ENCODE peak calls at places on chromosomes 12 and 14, in eight cellular contexts. One of them, this sample, is unnamed.

GRCh38 chr12:58901664-58902063 is 18.6 kb downstream of the LRIG3 start:
- DNase-seq in HepG2: no peak
- DNase-seq in heart left ventricle: no peak
- DNase-seq in ovary: no peak
- DNase-seq in upper lobe of left lung: no peak
- DNase-seq in uterus: no peak
- DNase-seq in A549: no peak
- DNase-seq in body of pancreas: no peak
- DNase-seq in this sample: no peak

GRCh38 chr12:74227846-74228545 is 309.6 kb upstream of the ATXN7L3B start:
- DNase-seq in HepG2: no peak
- DNase-seq in heart left ventricle: no peak
- DNase-seq in ovary: no peak
- DNase-seq in upper lobe of left lung: no peak
- DNase-seq in uterus: no peak
- DNase-seq in A549: no peak
- DNase-seq in body of pancreas: no peak
- DNase-seq in this sample: no peak

GRCh38 chr12:6532927-6533652 is 1.2 kb upstream of the GAPDH start:
- DNase-seq in HepG2: peak; percentile 84
- DNase-seq in heart left ventricle: peak; percentile 83
- DNase-seq in ovary: no peak
- DNase-seq in upper lobe of left lung: peak; percentile 65
- DNase-seq in uterus: peak; percentile 53
- DNase-seq in A549: peak; percentile 66
- DNase-seq in body of pancreas: peak; percentile 66
- DNase-seq in this sample: peak; percentile 75

GRCh38 chr12:93468008-93468371 is 676 bp downstream of the MRPL42 start:
- DNase-seq in HepG2: no peak
- DNase-seq in heart left ventricle: no peak
- DNase-seq in ovary: no peak
- DNase-seq in upper lobe of left lung: no peak
- DNase-seq in uterus: no peak
- DNase-seq in A549: no peak
- DNase-seq in body of pancreas: no peak
- DNase-seq in this sample: no peak

GRCh38 chr12:15268927-15269552 is 47.8 kb upstream of the RERG start:
- DNase-seq in HepG2: peak; percentile 64
- DNase-seq in heart left ventricle: peak; percentile 28
- DNase-seq in ovary: peak; percentile 18
- DNase-seq in upper lobe of left lung: peak; percentile 37
- DNase-seq in uterus: peak; percentile 65
- DNase-seq in A549: peak; percentile 62
- DNase-seq in body of pancreas: peak; percentile 38
- DNase-seq in this sample: no peak

GRCh38 chr12:130838284-130838950 is 633 bp downstream of the STX2 start:
- DNase-seq in HepG2: peak; percentile 27
- DNase-seq in heart left ventricle: peak; percentile 46
- DNase-seq in ovary: peak; percentile 73
- DNase-seq in upper lobe of left lung: peak; percentile 38
- DNase-seq in uterus: peak; percentile 23
- DNase-seq in A549: peak; percentile 25
- DNase-seq in body of pancreas: peak; percentile 57
- DNase-seq in this sample: no peak

GRCh38 chr12:119989619-119990381 is 764 bp downstream of the BICDL1 start:
- DNase-seq in HepG2: peak; percentile 41
- DNase-seq in heart left ventricle: peak; percentile 88
- DNase-seq in ovary: peak; percentile 84
- DNase-seq in upper lobe of left lung: peak; percentile 86
- DNase-seq in uterus: peak; percentile 41
- DNase-seq in A549: peak; percentile 48
- DNase-seq in body of pancreas: peak; percentile 93
- DNase-seq in this sample: peak; percentile 77

GRCh38 chr12:45354399-45354798 is 138.5 kb downstream of the ANO6 start:
- DNase-seq in HepG2: no peak
- DNase-seq in heart left ventricle: no peak
- DNase-seq in ovary: no peak
- DNase-seq in upper lobe of left lung: no peak
- DNase-seq in uterus: no peak
- DNase-seq in A549: no peak
- DNase-seq in body of pancreas: no peak
- DNase-seq in this sample: no peak

GRCh38 chr12:115794659-115795081 is 482.8 kb downstream of the MED13L start:
- DNase-seq in HepG2: peak; percentile 70
- DNase-seq in heart left ventricle: no peak
- DNase-seq in ovary: no peak
- DNase-seq in upper lobe of left lung: no peak
- DNase-seq in uterus: no peak
- DNase-seq in A549: no peak
- DNase-seq in body of pancreas: no peak
- DNase-seq in this sample: no peak

GRCh38 chr12:108838194-108839010 is 19.0 kb downstream of the SSH1 start:
- DNase-seq in HepG2: peak; percentile 80
- DNase-seq in heart left ventricle: peak; percentile 95
- DNase-seq in ovary: peak; percentile 71
- DNase-seq in upper lobe of left lung: peak; percentile 97
- DNase-seq in uterus: peak; percentile 90
- DNase-seq in A549: peak; percentile 96
- DNase-seq in body of pancreas: peak; percentile 63
- DNase-seq in this sample: peak; percentile 67
- TF ChIP-seq POLR2A in HepG2: no peak
- TF ChIP-seq POLR2A in heart left ventricle: no peak
- TF ChIP-seq POLR2A in ovary: no peak
- TF ChIP-seq POLR2A in upper lobe of left lung: no peak
- TF ChIP-seq POLR2A in uterus: peak; percentile 52
- TF ChIP-seq POLR2A in A549: no peak
- TF ChIP-seq POLR2A in body of pancreas: no peak
- TF ChIP-seq POLR2A in this sample: no peak

GRCh38 chr14:24098927-24099813 is 5.1 kb downstream of the PCK2 start:
- DNase-seq in HepG2: no peak
- DNase-seq in heart left ventricle: peak; percentile 22
- DNase-seq in ovary: no peak
- DNase-seq in upper lobe of left lung: no peak
- DNase-seq in uterus: no peak
- DNase-seq in A549: no peak
- DNase-seq in body of pancreas: peak; percentile 97
- DNase-seq in this sample: no peak
- H3K4me3 ChIP-seq in HepG2: no peak overlapping the region
- H3K4me3 ChIP-seq in heart left ventricle: no peak overlapping the region
- H3K4me3 ChIP-seq in ovary: no peak overlapping the region
- H3K4me3 ChIP-seq in upper lobe of left lung: no peak overlapping the region
- H3K4me3 ChIP-seq in uterus: no peak overlapping the region
- H3K4me3 ChIP-seq in A549: no peak overlapping the region
- H3K4me3 ChIP-seq in body of pancreas: no peak overlapping the region
- H3K4me3 ChIP-seq in this sample: no peak overlapping the region

DNA sequence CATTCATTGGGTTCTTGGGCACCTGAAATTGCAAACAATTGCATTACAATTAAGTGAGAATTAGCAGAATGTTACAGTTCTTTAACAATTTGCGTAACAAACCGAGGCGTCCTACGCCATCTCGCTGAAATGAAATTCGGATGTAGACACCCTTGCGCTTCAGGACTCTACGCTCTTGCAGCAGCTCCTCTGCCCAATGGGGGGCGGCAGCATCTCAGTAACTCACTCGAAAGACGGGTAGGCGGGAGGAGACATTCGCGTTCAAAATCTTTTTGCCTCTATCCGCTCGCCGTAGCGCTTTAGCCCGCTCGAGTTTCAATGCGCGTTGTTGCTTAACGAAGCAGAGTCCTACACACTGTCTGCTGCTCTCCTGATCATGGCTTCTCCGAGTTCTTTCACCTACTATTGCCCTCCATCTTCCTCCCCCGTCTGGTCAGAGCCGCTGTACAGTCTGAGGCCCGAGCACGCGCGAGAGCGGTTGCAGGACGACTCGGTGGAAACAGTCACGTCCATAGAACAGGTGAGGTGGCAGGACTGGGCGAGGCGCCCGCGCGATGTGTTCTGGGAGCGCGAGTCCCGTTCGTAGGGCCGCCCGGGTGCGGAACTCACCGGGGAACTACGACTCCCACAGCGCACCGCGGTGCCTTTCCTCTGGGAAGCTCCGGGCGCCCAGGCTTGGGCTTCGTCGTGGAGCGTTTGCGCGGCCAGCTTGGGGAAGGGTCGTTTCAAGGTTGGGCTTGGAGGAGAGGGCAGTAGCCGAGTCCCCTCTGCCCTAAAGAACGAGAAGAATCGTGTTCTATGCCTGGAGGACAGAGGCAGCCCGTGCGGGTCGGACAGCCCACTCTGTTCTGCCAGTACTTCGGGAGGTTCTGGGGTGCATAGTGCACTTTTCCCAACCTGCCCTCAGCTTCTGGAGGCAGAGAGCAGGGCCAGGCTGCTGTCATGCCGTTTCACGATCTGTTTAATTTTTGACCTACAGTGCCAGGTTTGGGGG is at the start of gene FNTB:
- DNase-seq in HepG2: peak; percentile 92
- DNase-seq in heart left ventricle: peak; percentile 98
- DNase-seq in ovary: peak; percentile 93
- DNase-seq in upper lobe of left lung: peak; percentile 98
- DNase-seq in uterus: peak; percentile 95
- DNase-seq in A549: peak; percentile 98
- DNase-seq in body of pancreas: peak; percentile 98
- DNase-seq in this sample: peak; percentile 92
- TF ChIP-seq POLR2A in HepG2: peak; percentile 86
- TF ChIP-seq POLR2A in heart left ventricle: no peak
- TF ChIP-seq POLR2A in ovary: peak; percentile 33
- TF ChIP-seq POLR2A in upper lobe of left lung: no peak
- TF ChIP-seq POLR2A in uterus: peak; percentile 37
- TF ChIP-seq POLR2A in A549: peak; percentile 56
- TF ChIP-seq POLR2A in body of pancreas: peak; percentile 20
- TF ChIP-seq POLR2A in this sample: no peak

GRCh38 chr12:69331846-69332684 is 16.1 kb upstream of the LYZ start:
- DNase-seq in HepG2: no peak
- DNase-seq in heart left ventricle: no peak
- DNase-seq in ovary: no peak
- DNase-seq in upper lobe of left lung: no peak
- DNase-seq in uterus: no peak
- DNase-seq in A549: no peak
- DNase-seq in body of pancreas: no peak
- DNase-seq in this sample: no peak

GRCh38 chr12:69329669-69330428 is 18.3 kb upstream of the LYZ start:
- DNase-seq in HepG2: peak; percentile 71
- DNase-seq in heart left ventricle: no peak
- DNase-seq in ovary: no peak
- DNase-seq in upper lobe of left lung: no peak
- DNase-seq in uterus: no peak
- DNase-seq in A549: no peak
- DNase-seq in body of pancreas: no peak
- DNase-seq in this sample: no peak

GRCh38 chr12:69332815-69333358 is 15.3 kb upstream of the LYZ start:
- DNase-seq in HepG2: peak; percentile 98
- DNase-seq in heart left ventricle: no peak
- DNase-seq in ovary: no peak
- DNase-seq in upper lobe of left lung: no peak
- DNase-seq in uterus: no peak
- DNase-seq in A549: no peak
- DNase-seq in body of pancreas: peak; percentile 83
- DNase-seq in this sample: no peak

GRCh38 chr12:69331482-69331845 is 16.7 kb upstream of the LYZ start:
- DNase-seq in HepG2: no peak
- DNase-seq in heart left ventricle: no peak
- DNase-seq in ovary: no peak
- DNase-seq in upper lobe of left lung: peak; percentile 42
- DNase-seq in uterus: no peak
- DNase-seq in A549: no peak
- DNase-seq in body of pancreas: no peak
- DNase-seq in this sample: no peak

GRCh38 chr12:69330475-69331473 is 17.4 kb upstream of the LYZ start:
- DNase-seq in HepG2: no peak
- DNase-seq in heart left ventricle: no peak
- DNase-seq in ovary: peak; percentile 24
- DNase-seq in upper lobe of left lung: peak; percentile 69
- DNase-seq in uterus: no peak
- DNase-seq in A549: no peak
- DNase-seq in body of pancreas: peak; percentile 83
- DNase-seq in this sample: no peak
- H3K4me3 ChIP-seq in HepG2: peak overlapping the region; percentile 88
- H3K4me3 ChIP-seq in heart left ventricle: peak overlapping the region; percentile 59
- H3K4me3 ChIP-seq in ovary: peak overlapping the region; percentile 32
- H3K4me3 ChIP-seq in upper lobe of left lung: peak overlapping the region; percentile 55
- H3K4me3 ChIP-seq in uterus: peak overlapping the region; percentile 15
- H3K4me3 ChIP-seq in A549: no peak overlapping the region
- H3K4me3 ChIP-seq in body of pancreas: peak overlapping the region; percentile 14
- H3K4me3 ChIP-seq in this sample: peak overlapping the region; percentile 48

DNA sequence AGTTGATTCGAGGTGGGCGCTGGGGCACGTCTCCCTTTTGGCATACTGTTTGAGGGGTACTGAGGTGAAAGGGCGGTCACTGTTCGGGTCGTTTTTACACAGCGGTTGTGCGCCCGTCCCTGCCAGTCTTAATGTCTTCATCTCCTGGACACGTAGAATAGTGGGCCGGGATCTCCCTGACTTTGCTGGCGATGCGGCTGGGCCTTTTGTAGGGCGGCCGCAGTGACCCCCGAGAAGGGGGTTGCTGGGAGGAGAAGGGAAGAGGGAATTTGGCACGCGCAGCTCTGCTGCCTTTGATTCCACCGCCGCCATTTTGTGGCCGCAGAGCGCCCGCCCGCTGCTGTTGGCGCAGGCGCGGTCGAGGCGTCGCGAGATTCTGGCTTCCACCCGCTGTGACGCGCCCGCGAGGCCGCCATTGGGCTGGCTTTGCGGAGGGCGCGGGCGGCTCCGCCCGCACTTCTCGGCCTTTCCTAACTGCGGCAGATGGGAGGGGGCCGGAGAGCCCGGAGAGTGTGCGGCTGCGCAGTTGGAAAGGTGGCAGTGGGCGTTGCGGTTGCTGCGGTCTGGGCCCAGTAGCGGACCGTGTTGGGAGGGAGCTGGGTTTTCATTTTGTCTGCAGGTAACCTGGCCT is 542 bp downstream of the SRSF5 start:
- DNase-seq in HepG2: peak; percentile 80
- DNase-seq in heart left ventricle: peak; percentile 94
- DNase-seq in ovary: peak; percentile 93
- DNase-seq in upper lobe of left lung: peak; percentile 95
- DNase-seq in uterus: peak; percentile 85
- DNase-seq in A549: peak; percentile 74
- DNase-seq in body of pancreas: peak; percentile 92
- DNase-seq in this sample: peak; percentile 91
- TF ChIP-seq POLR2A in HepG2: peak; percentile 48
- TF ChIP-seq POLR2A in heart left ventricle: no peak
- TF ChIP-seq POLR2A in ovary: peak; percentile 81
- TF ChIP-seq POLR2A in upper lobe of left lung: peak; percentile 71
- TF ChIP-seq POLR2A in uterus: peak; percentile 71
- TF ChIP-seq POLR2A in A549: peak; percentile 88
- TF ChIP-seq POLR2A in body of pancreas: peak; percentile 23
- TF ChIP-seq POLR2A in this sample: peak; percentile 72